ENCODE peak calls at places on chromosomes 1 and 21, in nine cellular contexts. One of them, this sample, is unnamed.

GRCh38 chr1:211174375-211174774 is 40.4 kb upstream of the KCNH1 start:
- DNase-seq in hypothalamus: no peak
- DNase-seq in cardiac muscle cell: no peak
- DNase-seq in mucosa of gallbladder: no peak
- DNase-seq in left ventricle myocardium inferior: no peak
- DNase-seq in mucosa of descending colon: no peak
- DNase-seq in CD8-positive, alpha-beta T cell: no peak
- DNase-seq in foreskin keratinocyte: peak; percentile 69
- DNase-seq in Daoy: no peak
- DNase-seq in this sample: no peak

GRCh38 chr21:15034126-15034848 is 30.5 kb downstream of the NRIP1 start:
- DNase-seq in left ventricle myocardium inferior: no peak
- DNase-seq in foreskin keratinocyte: peak; percentile 19
- DNase-seq in CD8-positive, alpha-beta T cell: no peak
- DNase-seq in Daoy: peak; percentile 14
- DNase-seq in mucosa of descending colon: no peak
- DNase-seq in mucosa of gallbladder: no peak
- DNase-seq in cardiac muscle cell: peak; percentile 25
- DNase-seq in hypothalamus: no peak
- DNase-seq in this sample: no peak

GRCh38 chr1:9260086-9260766 is 25.7 kb downstream of the H6PD start:
- DNase-seq in Daoy: no peak
- DNase-seq in mucosa of descending colon: no peak
- DNase-seq in CD8-positive, alpha-beta T cell: no peak
- DNase-seq in mucosa of gallbladder: no peak
- DNase-seq in cardiac muscle cell: no peak
- DNase-seq in foreskin keratinocyte: no peak
- DNase-seq in left ventricle myocardium inferior: no peak
- DNase-seq in hypothalamus: no peak
- DNase-seq in this sample: no peak

GRCh38 chr1:9417695-9418094 is 121.6 kb upstream of the SLC25A33 start:
- DNase-seq in hypothalamus: no peak
- DNase-seq in CD8-positive, alpha-beta T cell: peak; percentile 32
- DNase-seq in Daoy: no peak
- DNase-seq in left ventricle myocardium inferior: no peak
- DNase-seq in mucosa of gallbladder: no peak
- DNase-seq in foreskin keratinocyte: no peak
- DNase-seq in mucosa of descending colon: no peak
- DNase-seq in cardiac muscle cell: no peak
- DNase-seq in this sample: no peak

GRCh38 chr21:43313939-43314405 is 113.0 kb downstream of the SIK1 start:
- DNase-seq in CD8-positive, alpha-beta T cell: no peak
- DNase-seq in cardiac muscle cell: no peak
- DNase-seq in mucosa of descending colon: no peak
- DNase-seq in foreskin keratinocyte: no peak
- DNase-seq in mucosa of gallbladder: no peak
- DNase-seq in hypothalamus: no peak
- DNase-seq in left ventricle myocardium inferior: no peak
- DNase-seq in Daoy: no peak
- DNase-seq in this sample: peak; percentile 61

GRCh38 chr1:206050655-206051235 is 2.2 kb upstream of the RHEX start:
- DNase-seq in CD8-positive, alpha-beta T cell: peak; percentile 17
- DNase-seq in left ventricle myocardium inferior: no peak
- DNase-seq in foreskin keratinocyte: peak; percentile 82
- DNase-seq in Daoy: peak; percentile 17
- DNase-seq in cardiac muscle cell: no peak
- DNase-seq in mucosa of descending colon: peak; percentile 29
- DNase-seq in mucosa of gallbladder: no peak
- DNase-seq in hypothalamus: no peak
- DNase-seq in this sample: peak; percentile 44

GRCh38 chr1:53687426-53687825 is 51.5 kb downstream of the GLIS1 start:
- DNase-seq in left ventricle myocardium inferior: no peak
- DNase-seq in cardiac muscle cell: no peak
- DNase-seq in Daoy: no peak
- DNase-seq in foreskin keratinocyte: no peak
- DNase-seq in hypothalamus: no peak
- DNase-seq in mucosa of gallbladder: no peak
- DNase-seq in CD8-positive, alpha-beta T cell: no peak
- DNase-seq in mucosa of descending colon: no peak
- DNase-seq in this sample: no peak

GRCh38 chr1:54885863-54886723 is 902 bp downstream of the DHCR24 start:
- DNase-seq in mucosa of gallbladder: peak; percentile 46
- DNase-seq in left ventricle myocardium inferior: no peak
- DNase-seq in mucosa of descending colon: peak; percentile 69
- DNase-seq in cardiac muscle cell: peak; percentile 44
- DNase-seq in CD8-positive, alpha-beta T cell: no peak
- DNase-seq in hypothalamus: no peak
- DNase-seq in Daoy: peak; percentile 64
- DNase-seq in foreskin keratinocyte: peak; percentile 67
- DNase-seq in this sample: peak; percentile 69

GRCh38 chr1:89607888-89608626 is 24.9 kb upstream of the LRRC8C start:
- DNase-seq in left ventricle myocardium inferior: peak; percentile 29
- DNase-seq in Daoy: peak; percentile 64
- DNase-seq in cardiac muscle cell: peak; percentile 12
- DNase-seq in mucosa of gallbladder: no peak
- DNase-seq in CD8-positive, alpha-beta T cell: peak; percentile 78
- DNase-seq in hypothalamus: no peak
- DNase-seq in foreskin keratinocyte: no peak
- DNase-seq in mucosa of descending colon: no peak
- DNase-seq in this sample: no peak

GRCh38 chr1:65681101-65681500 is 111.6 kb upstream of the PDE4B start:
- DNase-seq in hypothalamus: no peak
- DNase-seq in cardiac muscle cell: no peak
- DNase-seq in mucosa of descending colon: no peak
- DNase-seq in Daoy: peak; percentile 70
- DNase-seq in left ventricle myocardium inferior: no peak
- DNase-seq in foreskin keratinocyte: peak; percentile 35
- DNase-seq in CD8-positive, alpha-beta T cell: no peak
- DNase-seq in mucosa of gallbladder: no peak
- DNase-seq in this sample: no peak

GRCh38 chr21:15430577-15430976 is 299.2 kb upstream of the USP25 start:
- DNase-seq in CD8-positive, alpha-beta T cell: no peak
- DNase-seq in foreskin keratinocyte: no peak
- DNase-seq in mucosa of gallbladder: no peak
- DNase-seq in left ventricle myocardium inferior: no peak
- DNase-seq in Daoy: no peak
- DNase-seq in cardiac muscle cell: no peak
- DNase-seq in mucosa of descending colon: no peak
- DNase-seq in hypothalamus: no peak
- DNase-seq in this sample: no peak

GRCh38 chr21:35508389-35508888 is 459.3 kb upstream of the RUNX1 start:
- DNase-seq in CD8-positive, alpha-beta T cell: no peak
- DNase-seq in mucosa of gallbladder: peak; percentile 66
- DNase-seq in cardiac muscle cell: no peak
- DNase-seq in mucosa of descending colon: peak; percentile 59
- DNase-seq in Daoy: peak; percentile 70
- DNase-seq in foreskin keratinocyte: no peak
- DNase-seq in left ventricle myocardium inferior: peak; percentile 60
- DNase-seq in hypothalamus: no peak
- DNase-seq in this sample: peak; percentile 82

GRCh38 chr1:247007511-247008405 is at the start of gene ZNF695:
- DNase-seq in cardiac muscle cell: peak; percentile 96
- DNase-seq in mucosa of gallbladder: peak; percentile 82
- DNase-seq in mucosa of descending colon: peak; percentile 91
- DNase-seq in hypothalamus: peak; percentile 19
- DNase-seq in CD8-positive, alpha-beta T cell: peak; percentile 34
- DNase-seq in Daoy: peak; percentile 97
- DNase-seq in foreskin keratinocyte: peak; percentile 93
- DNase-seq in left ventricle myocardium inferior: peak; percentile 86
- DNase-seq in this sample: peak; percentile 93

GRCh38 chr1:7956218-7957032 is 5.1 kb upstream of the PARK7 start:
- DNase-seq in left ventricle myocardium inferior: no peak
- DNase-seq in hypothalamus: no peak
- DNase-seq in mucosa of descending colon: no peak
- DNase-seq in cardiac muscle cell: no peak
- DNase-seq in foreskin keratinocyte: peak; percentile 32
- DNase-seq in Daoy: no peak
- DNase-seq in CD8-positive, alpha-beta T cell: no peak
- DNase-seq in mucosa of gallbladder: no peak
- DNase-seq in this sample: no peak

GRCh38 chr1:52281518-52281917 is 84.5 kb downstream of the CC2D1B start:
- DNase-seq in foreskin keratinocyte: no peak
- DNase-seq in Daoy: no peak
- DNase-seq in hypothalamus: no peak
- DNase-seq in cardiac muscle cell: no peak
- DNase-seq in mucosa of descending colon: no peak
- DNase-seq in CD8-positive, alpha-beta T cell: no peak
- DNase-seq in mucosa of gallbladder: no peak
- DNase-seq in left ventricle myocardium inferior: no peak
- DNase-seq in this sample: no peak

GRCh38 chr1:223770621-223771315 is 58.4 kb downstream of the CAPN2 start:
- DNase-seq in mucosa of gallbladder: no peak
- DNase-seq in left ventricle myocardium inferior: no peak
- DNase-seq in Daoy: no peak
- DNase-seq in foreskin keratinocyte: no peak
- DNase-seq in mucosa of descending colon: no peak
- DNase-seq in cardiac muscle cell: no peak
- DNase-seq in CD8-positive, alpha-beta T cell: peak; percentile 8
- DNase-seq in hypothalamus: no peak
- DNase-seq in this sample: no peak

GRCh38 chr1:54875000-54875399 is 12.0 kb downstream of the DHCR24 start:
- DNase-seq in mucosa of descending colon: no peak
- DNase-seq in mucosa of gallbladder: no peak
- DNase-seq in left ventricle myocardium inferior: no peak
- DNase-seq in cardiac muscle cell: no peak
- DNase-seq in Daoy: no peak
- DNase-seq in hypothalamus: no peak
- DNase-seq in foreskin keratinocyte: no peak
- DNase-seq in CD8-positive, alpha-beta T cell: no peak
- DNase-seq in this sample: no peak

GRCh38 chr1:204996981-204997380 is 46.0 kb upstream of the CNTN2 start:
- DNase-seq in Daoy: no peak
- DNase-seq in mucosa of descending colon: no peak
- DNase-seq in foreskin keratinocyte: no peak
- DNase-seq in cardiac muscle cell: no peak
- DNase-seq in hypothalamus: no peak
- DNase-seq in left ventricle myocardium inferior: no peak
- DNase-seq in mucosa of gallbladder: no peak
- DNase-seq in CD8-positive, alpha-beta T cell: no peak
- DNase-seq in this sample: peak; percentile 66

GRCh38 chr1:59332983-59333382 is 36.1 kb downstream of the FGGY start:
- DNase-seq in hypothalamus: no peak
- DNase-seq in cardiac muscle cell: no peak
- DNase-seq in CD8-positive, alpha-beta T cell: no peak
- DNase-seq in mucosa of gallbladder: no peak
- DNase-seq in left ventricle myocardium inferior: no peak
- DNase-seq in foreskin keratinocyte: peak; percentile 75
- DNase-seq in Daoy: peak; percentile 80
- DNase-seq in mucosa of descending colon: no peak
- DNase-seq in this sample: no peak